ENCODE peak calls at places on chromosomes 13 and 19, in ten cellular contexts. A, B, Y, E, Q, L, Z, O, J and R are unnamed samples.

GRCh38 chr19:41421314-41421713 is 5.9 kb downstream of the B3GNT8 start:
- DNase-seq in L (no peak), E (no peak), Q (no peak), B (no peak), Y (no peak), J (peak), Z (no peak), O (no peak), A (no peak), R (no peak)

GRCh38 chr13:23570099-23570926 is at the start of gene TNFRSF19:
- DNase-seq in O (no peak), Z (no peak), Y (peak), A (no peak), J (no peak), B (no peak), Q (no peak), E (no peak), L (peak), R (no peak)

GRCh38 chr13:96958286-96958891 is 35.9 kb downstream of the OXGR1 start:
- DNase-seq in E (no peak), J (peak), Q (no peak), A (no peak), L (peak), O (no peak), B (peak), Y (peak), Z (no peak), R (no peak)

GRCh38 chr13:112877976-112878955 is 90.7 kb upstream of the MCF2L start:
- DNase-seq in E (no peak), Q (no peak), L (no peak), Y (no peak), J (no peak), O (no peak), A (no peak), B (no peak), Z (no peak), R (no peak)

GRCh38 chr13:22487932-22488331 is 692.8 kb upstream of the SGCG start:
- DNase-seq in B (no peak), J (no peak), Y (no peak), O (no peak), Z (no peak), A (no peak), E (no peak), L (no peak), Q (no peak), R (no peak)

GRCh38 chr19:4722671-4723464 is 774 bp downstream of the DPP9 start:
- DNase-seq in Q (no peak), B (no peak), Y (peak), A (no peak), J (peak), L (peak), E (peak), Z (no peak), O (no peak), R (no peak)

GRCh38 chr19:3094638-3095374 is 644 bp downstream of the GNA11 start:
- DNase-seq in E (peak), Y (no peak), J (no peak), Q (no peak), Z (no peak), L (peak), A (peak), B (no peak), O (no peak), R (no peak)

GRCh38 chr13:50732712-50733111 is 110.8 kb downstream of the DLEU7 start:
- DNase-seq in Z (no peak), B (no peak), A (no peak), Y (peak), E (no peak), L (no peak), J (no peak), O (no peak), Q (no peak), R (no peak)

GRCh38 chr19:54137913-54138776 is 583 bp downstream of the CNOT3 start:
- DNase-seq in O (peak), B (no peak), Q (peak), Z (peak), J (no peak), Y (no peak), E (peak), A (no peak), L (peak), R (peak)

GRCh38 chr19:16067205-16067938 is 8.9 kb upstream of the TPM4 start:
- DNase-seq in L (no peak), Y (peak), Q (no peak), O (no peak), B (no peak), A (no peak), Z (no peak), J (no peak), E (no peak), R (no peak)